ENCODE peak calls at places on chromosomes 2 and 18, in five cellular contexts. G, F, E, M and S are unnamed samples.

GRCh38 chr2:100193334-100193733 is 50.9 kb upstream of the AFF3 start:
- DNase-seq in F (no peak), G (no peak), M (no peak), E (no peak), S (no peak)

GRCh38 chr2:171615071-171615470 is 72.2 kb upstream of the DYNC1I2 start:
- DNase-seq in G (no peak), E (no peak), F (peak), M (no peak), S (no peak)

GRCh38 chr18:9707381-9708056 is 582 bp upstream of the RAB31 start:
- DNase-seq in G (no peak), M (no peak), F (peak), E (no peak), S (no peak)

GRCh38 chr2:85053802-85054201 is 79.4 kb upstream of the TCF7L1 start:
- DNase-seq in M (no peak), E (peak), G (peak), F (peak), S (no peak)

GRCh38 chr2:111671426-111672150 is 212.4 kb downstream of the ANAPC1 start:
- DNase-seq in M (no peak), F (peak), G (no peak), E (peak), S (peak)

GRCh38 chr18:48869591-48869990 is 81.2 kb downstream of the SMAD7 start:
- DNase-seq in M (no peak), G (no peak), F (no peak), E (no peak), S (peak)

GRCh38 chr2:172119089-172119488 is 16.4 kb upstream of the DLX2 start:
- DNase-seq in E (no peak), M (no peak), F (peak), G (no peak), S (no peak)

GRCh38 chr2:28398101-28398834 is 5.6 kb downstream of the FOSL2 start:
- DNase-seq in G (no peak), E (no peak), F (peak), M (no peak), S (no peak)

GRCh38 chr18:25019086-25019860 is 332.7 kb downstream of the ZNF521 start:
- DNase-seq in E (no peak), G (no peak), F (no peak), M (no peak), S (no peak)

GRCh38 chr18:41075212-41075611 is 879.8 kb upstream of the PIK3C3 start:
- DNase-seq in F (peak), G (no peak), M (no peak), E (no peak), S (no peak)

GRCh38 chr18:59665057-59666007 is 31.9 kb downstream of the CCBE1 start:
- DNase-seq in F (peak), M (no peak), E (no peak), G (no peak), S (no peak)

GRCh38 chr2:127165539-127165935 is 54.6 kb downstream of the CYP27C1 start:
- DNase-seq in E (no peak), G (no peak), F (no peak), M (no peak), S (no peak)

GRCh38 chr2:43059183-43059897 is 167.1 kb downstream of the ZFP36L2 start:
- DNase-seq in M (peak), E (peak), F (peak), G (no peak), S (no peak)

GRCh38 chr2:70513751-70514150 is 39.9 kb downstream of the TGFA start:
- DNase-seq in E (no peak), F (no peak), G (no peak), M (no peak), S (no peak)

GRCh38 chr2:96872591-96873349 is 2.9 kb upstream of the SEMA4C start:
- DNase-seq in E (no peak), F (peak), G (no peak), M (no peak), S (no peak)

GRCh38 chr2:129347486-129348217 is 631.8 kb upstream of the RAB6C start:
- DNase-seq in G (no peak), M (no peak), F (no peak), E (no peak), S (no peak)

GRCh38 chr2:196105956-196106355 is 37.3 kb upstream of the DNAH7 start:
- DNase-seq in G (no peak), E (no peak), M (no peak), F (peak), S (no peak)

GRCh38 chr2:168969865-168970264 is 61.3 kb downstream of the ABCB11 start:
- DNase-seq in F (no peak), E (no peak), G (no peak), M (no peak), S (no peak)

DNA sequence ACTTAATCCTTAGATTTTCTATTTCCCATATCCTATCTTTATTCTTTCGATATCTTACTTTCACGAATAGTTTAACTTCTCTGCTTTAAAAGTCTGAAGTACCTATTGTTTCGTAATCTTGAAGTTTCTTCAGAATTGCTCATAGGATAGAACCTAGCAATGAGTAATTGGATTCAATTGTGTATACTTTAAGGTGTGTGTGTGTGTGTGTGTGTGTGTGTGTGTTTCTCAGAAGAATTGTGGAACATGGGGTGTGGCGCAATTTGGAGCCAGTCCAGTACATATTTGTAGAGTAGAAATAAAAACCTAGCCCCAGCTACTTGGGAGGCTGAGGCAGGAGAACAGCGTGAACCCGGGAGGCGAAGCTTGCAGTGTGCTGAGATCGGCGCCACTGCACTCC is 897.6 kb downstream of the BCL11A start:
- DNase-seq in F (no peak), E (no peak), G (no peak), M (no peak), S (peak)
- H3K27ac ChIP-seq in F (no peak), E (no peak), G (no peak), M (no peak), S (no peak)

GRCh38 chr2:240584486-240585031 is 2.0 kb upstream of the CAPN10 start:
- DNase-seq in G (no peak), E (peak), F (peak), M (no peak), S (peak)
- H3K27ac ChIP-seq in G (no peak), E (peak), F (no peak), M (no peak), S (peak)

DNA sequence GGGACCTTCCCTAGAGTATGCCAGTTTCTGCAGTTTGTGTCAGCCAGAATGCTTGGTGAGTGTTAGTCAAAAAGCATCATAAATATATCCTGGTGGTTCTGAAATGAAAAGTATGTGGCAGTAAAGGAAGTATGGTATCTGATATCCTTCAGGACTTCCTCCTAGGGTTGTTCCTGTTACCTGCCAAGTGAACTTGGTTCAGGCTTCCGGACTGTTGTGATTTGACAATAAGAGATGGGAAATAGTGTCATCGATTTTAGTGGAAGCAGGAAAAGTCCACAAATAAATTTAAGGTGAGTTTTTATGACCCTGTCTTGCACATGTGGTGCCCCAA is 2.0 kb downstream of the TANC1 start:
- DNase-seq in G (no peak), M (no peak), E (no peak), F (no peak), S (no peak)
- H3K27ac ChIP-seq in G (no peak), M (no peak), E (no peak), F (peak), S (peak)

DNA sequence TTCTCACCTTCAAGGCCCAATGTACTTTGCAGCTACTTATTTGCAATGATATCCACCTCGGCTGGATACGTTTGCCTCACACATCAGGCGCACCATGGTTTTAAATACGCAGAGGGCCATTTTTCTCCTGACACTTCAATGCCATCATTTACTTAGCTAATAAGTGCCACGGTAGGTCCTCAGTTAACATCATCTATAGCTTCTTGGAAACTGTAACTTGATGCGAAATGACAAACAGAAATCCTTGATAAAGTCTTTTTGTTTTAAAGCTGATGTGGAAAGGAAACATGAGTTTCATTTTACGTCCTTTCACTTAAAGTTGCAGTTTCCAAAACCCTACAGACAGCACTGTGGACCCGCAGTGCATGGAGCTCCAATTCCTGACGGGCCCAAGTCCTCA is 37.1 kb downstream of the ZNF516 start:
- DNase-seq in M (no peak), G (no peak), E (no peak), F (no peak), S (no peak)
- H3K27ac ChIP-seq in M (no peak), G (no peak), E (peak), F (no peak), S (no peak)